ENCODE peak calls at places on chromosomes 4 and X, in nine cellular contexts. V is NCI-H1694 treated with DMSO at 0.1 percent for 48 hours; F is substantia nigra; D is HFFc6; Y is A549; L is stimulated activated CD4-positive, alpha-beta T cell treated with anti-CD3 and anti-CD28 coated beads, Interleukin-4, amount 100 ng/mL, for 4 hours; J is activated T-cell treated with anti-CD3 and anti-CD28 coated beads, Interleukin-2, amount 50 U/mL, for 24 hours; T is activated naive CD4-positive, alpha-beta T cell; S is adipocyte. R is an unnamed sample.
A peak's percentile ranks its signal among the peaks of the same experiment; 100 is the strongest.

GRCh38 chr4:70996014-70996353 is 2.5 kb downstream of the DCK start:
- DNase-seq in S (no peak), F (no peak), Y (no peak), D (no peak), V (no peak), J (peak; percentile 40), T (no peak), L (peak; percentile 53), R (no peak)

GRCh38 chr4:56164921-56165320 is 216.2 kb downstream of the CEP135 start:
- DNase-seq in D (no peak), L (no peak), T (no peak), S (peak; percentile 29), V (no peak), F (no peak), Y (no peak), J (no peak), R (no peak)

GRCh38 chr4:2333356-2333841 is 71.5 kb upstream of the MXD4 start:
- DNase-seq in S (no peak), V (no peak), F (no peak), J (no peak), T (no peak), Y (no peak), D (no peak), L (no peak), R (peak; percentile 59)

GRCh38 chrX:133046601-133047000 is 50.3 kb downstream of the USP26 start:
- DNase-seq in D (no peak), J (no peak), T (no peak), S (no peak), Y (no peak), V (no peak), L (no peak), F (no peak), R (no peak)

GRCh38 chr4:73450398-73451004 is 14.5 kb downstream of the AFP start:
- DNase-seq in F (no peak), Y (peak; percentile 73), V (peak; percentile 12), S (peak; percentile 81), L (no peak), J (no peak), D (peak; percentile 93), T (no peak), R (peak; percentile 25)

GRCh38 chr4:26028793-26029511 is 114.9 kb downstream of the SMIM20 start:
- DNase-seq in L (peak; percentile 54), T (peak; percentile 22), F (peak; percentile 75), S (peak; percentile 74), J (peak; percentile 87), Y (peak; percentile 10), D (no peak), V (no peak), R (peak; percentile 90)

GRCh38 chr4:48190839-48191238 is 56.8 kb upstream of the TXK start:
- DNase-seq in V (no peak), T (no peak), L (no peak), J (no peak), Y (no peak), F (no peak), D (no peak), S (no peak), R (no peak)

GRCh38 chr4:33369366-33369899 is 2649.3 kb downstream of the PCDH7 start:
- DNase-seq in V (no peak), F (no peak), S (peak; percentile 77), T (no peak), D (no peak), Y (no peak), L (no peak), J (no peak), R (peak; percentile 23)

GRCh38 chr4:147707892-147708672 is 23.8 kb upstream of the ARHGAP10 start:
- DNase-seq in Y (peak; percentile 57), J (peak; percentile 39), T (peak; percentile 10), D (peak; percentile 34), V (peak; percentile 12), S (peak; percentile 81), L (peak; percentile 29), F (peak; percentile 18), R (peak; percentile 59)

GRCh38 chrX:30570505-30570904 is 7.1 kb downstream of the TASL start:
- DNase-seq in V (no peak), J (no peak), S (peak; percentile 64), T (no peak), L (no peak), F (no peak), D (peak; percentile 0), Y (peak; percentile 25), R (peak; percentile 33)

GRCh38 chr4:66266035-66266434 is 595.7 kb upstream of the EPHA5 start:
- DNase-seq in F (no peak), J (no peak), L (no peak), V (no peak), D (no peak), Y (no peak), S (no peak), T (no peak), R (no peak)

GRCh38 chr4:151874328-151874727 is 113.5 kb upstream of the GATB start:
- DNase-seq in S (no peak), L (no peak), V (no peak), J (no peak), F (no peak), D (no peak), Y (no peak), T (no peak), R (no peak)

GRCh38 chr4:119024102-119024501 is 111.5 kb upstream of the MYOZ2 start:
- DNase-seq in D (no peak), L (no peak), Y (no peak), J (no peak), F (no peak), V (no peak), S (no peak), T (no peak), R (no peak)

GRCh38 chrX:71492086-71493065 is 40.5 kb upstream of the OGT start:
- DNase-seq in F (peak; percentile 5), L (peak; percentile 44), Y (peak; percentile 50), V (no peak), T (peak; percentile 12), J (peak; percentile 70), D (no peak), S (peak; percentile 43), R (no peak)

GRCh38 chr4:74805601-74806000 is 11.3 kb upstream of the BTC start:
- DNase-seq in Y (peak; percentile 64), V (no peak), S (peak; percentile 11), F (no peak), T (no peak), J (no peak), L (no peak), D (peak; percentile 41), R (no peak)

GRCh38 chr4:111113591-111113990 is 490.7 kb upstream of the PITX2 start:
- DNase-seq in D (no peak), V (no peak), T (no peak), S (no peak), J (no peak), L (no peak), F (no peak), Y (no peak), R (no peak)

GRCh38 chr4:26144526-26145167 is 176.2 kb upstream of the RBPJ start:
- DNase-seq in V (no peak), D (peak; percentile 36), T (no peak), J (no peak), L (no peak), Y (no peak), F (no peak), S (peak; percentile 65), R (no peak)

GRCh38 chr4:19178835-19179234 is 1072.9 kb upstream of the SLIT2 start:
- DNase-seq in L (no peak), Y (no peak), F (no peak), J (no peak), D (no peak), V (no peak), S (no peak), T (no peak), R (no peak)

GRCh38 chr4:77310931-77311330 is 153.9 kb downstream of the CCNG2 start:
- DNase-seq in T (no peak), J (no peak), D (no peak), Y (no peak), S (peak; percentile 3), V (no peak), F (no peak), L (no peak), R (peak; percentile 30)

GRCh38 chr4:124591646-124592045 is 120.9 kb downstream of the ANKRD50 start:
- DNase-seq in V (no peak), T (no peak), J (no peak), S (no peak), L (no peak), Y (no peak), F (no peak), D (no peak), R (peak; percentile 4)

GRCh38 chr4:83093060-83093640 is 21.4 kb downstream of the PLAC8 start:
- DNase-seq in V (no peak), F (no peak), Y (no peak), T (no peak), D (no peak), L (no peak), J (no peak), S (no peak), R (no peak)

GRCh38 chrX:153549807-153550206 is 32.4 kb downstream of the ATP2B3 start:
- DNase-seq in T (no peak), L (no peak), D (no peak), V (no peak), S (no peak), F (no peak), J (no peak), Y (no peak), R (no peak)

GRCh38 chr4:186728631-186729271 is 5.1 kb upstream of the FAT1 start:
- DNase-seq in Y (peak; percentile 50), L (no peak), V (no peak), T (no peak), S (peak; percentile 29), J (no peak), F (no peak), D (peak; percentile 65), R (no peak)

GRCh38 chr4:72473434-72473900 is 95.6 kb downstream of the ADAMTS3 start:
- DNase-seq in V (no peak), J (no peak), S (no peak), D (no peak), L (no peak), Y (no peak), F (no peak), T (no peak), R (no peak)

GRCh38 chr4:140253556-140254027 is 99.6 kb upstream of the MAML3 start:
- DNase-seq in T (no peak), V (no peak), F (no peak), L (no peak), D (no peak), J (no peak), Y (no peak), S (no peak), R (no peak)

GRCh38 chr4:10589808-10590207 is 94.8 kb downstream of the CLNK start:
- DNase-seq in F (no peak), L (no peak), S (no peak), T (no peak), J (no peak), V (no peak), Y (no peak), D (no peak), R (peak; percentile 29)

GRCh38 chrX:136587532-136587931 is 55.5 kb downstream of the VGLL1 start:
- DNase-seq in L (no peak), T (no peak), S (no peak), D (no peak), V (no peak), J (no peak), F (no peak), Y (no peak), R (no peak)

GRCh38 chr4:59062970-59063369 is 1952.8 kb upstream of the IGFBP7 start:
- DNase-seq in S (no peak), T (no peak), V (no peak), Y (no peak), F (no peak), L (no peak), D (no peak), J (no peak), R (no peak)

GRCh38 chrX:69033936-69034335 is 131.3 kb downstream of the PJA1 start:
- DNase-seq in F (no peak), D (no peak), S (no peak), T (no peak), J (no peak), Y (no peak), L (no peak), V (no peak), R (no peak)